ENCODE peak calls at places on chromosomes 2 and 18, in nine cellular contexts. Z is CD8-positive, alpha-beta T cell; D is endodermal cell; R is tibial artery; U is cardiac muscle cell; H is IMR-90; C is upper lobe of right lung; P is right atrium auricular region; J is GM23338. T is an unnamed sample.

GRCh38 chr18:57107141-57107832 is 39.6 kb upstream of the BOD1L2 start:
- DNase-seq in H (peak), P (no peak), D (no peak), Z (no peak), J (peak), C (no peak), R (no peak), U (peak), T (no peak)

GRCh38 chr18:58527116-58528010 is 101.5 kb downstream of the ALPK2 start:
- DNase-seq in P (no peak), D (no peak), Z (no peak), U (peak), R (no peak), J (no peak), H (peak), C (no peak), T (no peak)

GRCh38 chr2:63814114-63814513 is 27.6 kb upstream of the UGP2 start:
- DNase-seq in Z (no peak), J (no peak), R (no peak), P (no peak), C (no peak), D (no peak), U (no peak), H (peak), T (no peak)

GRCh38 chr18:50051288-50051687 is 143.7 kb downstream of the MYO5B start:
- DNase-seq in C (no peak), U (peak), P (no peak), H (no peak), J (peak), Z (no peak), D (peak), R (no peak), T (no peak)

GRCh38 chr18:7926526-7926925 is 359.4 kb downstream of the PTPRM start:
- DNase-seq in Z (no peak), D (peak), R (no peak), H (no peak), U (no peak), P (no peak), C (no peak), J (peak), T (no peak)

GRCh38 chr2:28661589-28662001 is 90.0 kb upstream of the PPP1CB start:
- DNase-seq in H (peak), D (no peak), P (peak), C (no peak), J (no peak), R (peak), Z (no peak), U (peak), T (peak)

GRCh38 chr18:69689081-69689759 is 258.5 kb downstream of the CD226 start:
- DNase-seq in C (no peak), R (no peak), J (no peak), Z (no peak), U (peak), D (no peak), P (no peak), H (peak), T (no peak)

GRCh38 chr18:59461171-59461570 is 102.1 kb upstream of the LMAN1 start:
- DNase-seq in R (no peak), Z (no peak), P (no peak), C (no peak), H (no peak), D (no peak), U (no peak), J (no peak), T (no peak)

GRCh38 chr2:10839813-10840212 is 27.2 kb upstream of the PDIA6 start:
- DNase-seq in R (no peak), C (no peak), J (peak), P (no peak), U (peak), Z (no peak), H (peak), D (peak), T (no peak)

GRCh38 chr18:23095463-23095862 is 39.8 kb upstream of the CABLES1 start:
- DNase-seq in J (no peak), Z (no peak), R (no peak), U (no peak), D (no peak), P (no peak), H (no peak), C (no peak), T (no peak)

GRCh38 chr2:120229341-120229740 is 6.1 kb upstream of the TMEM185B start:
- DNase-seq in C (no peak), H (no peak), P (no peak), D (no peak), R (peak), U (no peak), Z (no peak), J (no peak), T (no peak)

GRCh38 chr2:118232391-118233255 is 144.4 kb downstream of the INSIG2 start:
- DNase-seq in Z (no peak), U (no peak), D (no peak), P (no peak), C (no peak), J (no peak), H (no peak), R (no peak), T (no peak)

GRCh38 chr18:40382191-40382590 is 1572.8 kb upstream of the PIK3C3 start:
- DNase-seq in J (no peak), D (no peak), H (no peak), C (no peak), U (no peak), Z (no peak), P (no peak), R (no peak), T (no peak)

GRCh38 chr18:8711736-8712135 is 6.4 kb downstream of the MTCL1 start:
- DNase-seq in R (no peak), J (no peak), H (no peak), D (no peak), Z (no peak), U (no peak), P (no peak), C (no peak), T (no peak)

GRCh38 chr2:86035883-86036789 is 69.5 kb downstream of the POLR1A start:
- DNase-seq in D (no peak), H (peak), J (peak), Z (peak), P (peak), C (peak), U (peak), R (peak), T (peak)

GRCh38 chr18:59650266-59650820 is 46.9 kb downstream of the CCBE1 start:
- DNase-seq in P (peak), U (no peak), Z (no peak), D (no peak), C (no peak), J (no peak), R (no peak), H (peak), T (no peak)

GRCh38 chr2:170500104-170500503 is 215.0 kb upstream of the SP5 start:
- DNase-seq in J (no peak), Z (no peak), U (no peak), C (no peak), H (no peak), R (no peak), P (no peak), D (no peak), T (no peak)

GRCh38 chr18:68494802-68495560 is 219.9 kb downstream of the TMX3 start:
- DNase-seq in H (peak), U (peak), D (no peak), J (peak), P (no peak), R (no peak), Z (no peak), C (no peak), T (no peak)

GRCh38 chr2:64952896-64953482 is 36.2 kb upstream of the SLC1A4 start:
- DNase-seq in P (no peak), H (peak), D (no peak), U (peak), R (no peak), C (no peak), Z (no peak), J (no peak), T (no peak)

GRCh38 chr2:118672571-118673158 is 174.8 kb downstream of the EN1 start:
- DNase-seq in R (no peak), J (no peak), D (no peak), H (no peak), C (no peak), P (no peak), Z (no peak), U (peak), T (no peak)

GRCh38 chr18:10318686-10318960 is 135.8 kb upstream of the APCDD1 start:
- DNase-seq in U (peak), D (no peak), J (peak), P (no peak), Z (no peak), C (no peak), H (peak), R (no peak), T (no peak)

GRCh38 chr2:130728007-130728454 is 839 bp upstream of the GPR148 start:
- DNase-seq in C (no peak), D (no peak), U (peak), P (no peak), Z (peak), J (peak), R (no peak), H (no peak), T (no peak)

GRCh38 chr2:190069936-190070696 is 7.6 kb upstream of the MSTN start:
- DNase-seq in D (no peak), Z (peak), P (no peak), J (peak), U (peak), C (no peak), R (no peak), H (peak), T (peak)

GRCh38 chr2:118013221-118013723 is 598 bp downstream of the CCDC93 start:
- DNase-seq in R (peak), H (no peak), U (no peak), D (peak), Z (peak), J (peak), C (peak), P (no peak), T (no peak)

GRCh38 chr2:224160917-224161316 is 121.8 kb upstream of the SERPINE2 start:
- DNase-seq in R (no peak), Z (no peak), C (no peak), P (peak), D (no peak), J (no peak), H (peak), U (peak), T (no peak)

GRCh38 chr2:26008851-26009566 is 24.9 kb upstream of the RAB10 start:
- DNase-seq in J (no peak), H (peak), U (peak), P (peak), D (no peak), R (peak), Z (no peak), C (peak), T (peak)

GRCh38 chr2:117058366-117058765 is 756.1 kb upstream of the DDX18 start:
- DNase-seq in J (no peak), D (no peak), Z (no peak), R (no peak), P (no peak), U (no peak), H (no peak), C (no peak), T (no peak)

GRCh38 chr18:79738565-79739439 is 58.9 kb upstream of the KCNG2 start:
- DNase-seq in Z (no peak), D (no peak), C (peak), U (peak), J (no peak), H (no peak), R (peak), P (no peak), T (no peak)

GRCh38 chr2:8204691-8205090 is 477.2 kb upstream of the ID2 start:
- DNase-seq in R (no peak), U (no peak), C (no peak), P (no peak), H (no peak), Z (no peak), D (no peak), J (no peak), T (no peak)

GRCh38 chr18:45755936-45756335 is 32.0 kb downstream of the SLC14A1 start:
- DNase-seq in J (no peak), H (peak), P (peak), C (no peak), U (peak), D (no peak), R (peak), Z (no peak), T (peak)

GRCh38 chr2:161223139-161223732 is 63.0 kb downstream of the TANK start:
- DNase-seq in Z (peak), C (no peak), U (peak), P (no peak), D (no peak), H (peak), J (peak), R (no peak), T (no peak)

GRCh38 chr18:13406049-13406615 is 187.6 kb downstream of the LDLRAD4 start:
- DNase-seq in H (no peak), D (no peak), J (no peak), P (no peak), U (no peak), C (no peak), Z (no peak), R (no peak), T (no peak)

GRCh38 chr2:235268535-235268934 is 225.3 kb upstream of the AGAP1 start:
- DNase-seq in H (peak), Z (no peak), C (no peak), R (no peak), D (no peak), P (no peak), U (peak), J (peak), T (no peak)

GRCh38 chr2:37343537-37344434 is 644 bp upstream of the QPCT start:
- DNase-seq in R (no peak), J (peak), C (no peak), H (peak), U (peak), D (peak), P (no peak), Z (no peak), T (peak)
- H3K4me3 ChIP-seq in R (peak), J (peak), C (peak), H (peak), U (no peak), D (peak), P (peak), Z (no peak), T (peak)

GRCh38 chr2:45345331-45346305 is 265.4 kb downstream of the SRBD1 start:
- DNase-seq in P (no peak), C (no peak), Z (no peak), U (no peak), D (peak), J (peak), H (no peak), R (no peak), T (no peak)
- TF ChIP-seq CTCF in P (no peak), C (no peak), Z (no peak), U (no peak), D (peak), J (peak), H (no peak), R (no peak), T (no peak)

GRCh38 chr2:181657379-181657778 is 474 bp upstream of the CERKL start:
- DNase-seq in D (peak), U (no peak), Z (no peak), R (no peak), H (no peak), J (peak), P (no peak), C (no peak), T (no peak)
- H3K4me3 ChIP-seq in D (peak), U (peak), Z (peak), R (peak), H (peak), J (peak), P (no peak), C (peak), T (peak)

DNA sequence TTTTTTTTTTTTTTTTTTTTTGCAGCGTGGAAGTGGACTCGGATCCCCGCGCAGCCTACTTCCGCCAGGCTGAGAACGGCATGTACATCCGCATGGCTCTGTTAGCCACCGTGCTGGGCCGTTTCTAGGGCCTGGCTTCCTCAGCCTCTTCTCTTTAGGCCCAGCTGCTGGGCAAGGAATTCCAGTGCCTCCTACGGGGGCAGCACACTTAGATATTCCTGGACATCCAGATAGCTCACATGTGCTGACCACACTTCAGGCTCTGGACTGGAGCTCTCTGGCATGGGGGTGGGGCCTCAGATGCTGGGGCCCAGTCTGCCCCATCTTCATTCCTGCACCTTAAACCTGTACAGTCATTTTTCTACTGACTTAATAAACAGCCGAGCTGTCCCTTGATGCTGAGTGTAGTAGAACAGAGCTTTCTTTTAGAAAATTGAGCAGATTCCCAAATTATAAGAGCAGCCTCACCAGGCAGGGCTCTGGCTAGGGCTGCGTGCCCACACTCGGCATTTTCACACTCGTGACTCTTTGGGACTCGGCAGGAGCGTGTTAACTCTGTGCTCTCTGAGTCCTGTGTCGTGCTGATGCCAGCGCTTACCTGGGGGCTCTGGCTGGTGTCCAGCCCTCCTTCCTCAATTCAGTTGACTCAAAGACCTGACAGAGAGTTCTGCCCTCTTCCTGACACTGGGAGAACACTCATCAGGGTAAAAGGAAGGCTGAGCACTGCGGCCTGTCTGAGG is 19.3 kb downstream of the SLC30A3 start:
- DNase-seq in D (no peak), C (no peak), Z (no peak), J (no peak), R (no peak), P (no peak), U (no peak), H (no peak), T (no peak)
- TF ChIP-seq CTCF in D (no peak), C (no peak), Z (no peak), J (no peak), R (no peak), P (no peak), U (no peak), H (no peak), T (no peak)

GRCh38 chr2:207334631-207335371 is 169.1 kb upstream of the KLF7 start:
- DNase-seq in P (peak), C (peak), J (peak), R (peak), U (peak), D (peak), Z (no peak), H (peak), T (peak)
- H3K4me3 ChIP-seq in P (peak), C (peak), J (peak), R (peak), U (no peak), D (peak), Z (no peak), H (peak), T (peak)

GRCh38 chr18:52992041-52992440 is 652.0 kb downstream of the DCC start:
- DNase-seq in C (no peak), Z (no peak), J (peak), H (no peak), R (no peak), D (peak), P (no peak), U (no peak), T (no peak)
- TF ChIP-seq CTCF in C (peak), Z (no peak), J (peak), H (no peak), R (no peak), D (peak), P (peak), U (no peak), T (peak)

GRCh38 chr2:180653481-180653880 is 326.9 kb upstream of the UBE2E3 start:
- DNase-seq in H (no peak), J (no peak), U (no peak), P (no peak), R (no peak), Z (no peak), C (no peak), D (no peak), T (no peak)

GRCh38 chr2:180655842-180656454 is 324.5 kb upstream of the UBE2E3 start:
- DNase-seq in J (peak), R (no peak), H (no peak), Z (no peak), P (no peak), C (no peak), U (no peak), D (no peak), T (no peak)

GRCh38 chr2:180656455-180656847 is 324.0 kb upstream of the UBE2E3 start:
- DNase-seq in H (peak), P (no peak), D (peak), C (no peak), Z (no peak), R (no peak), J (no peak), U (no peak), T (peak)

GRCh38 chr2:180657054-180657453 is 323.4 kb upstream of the UBE2E3 start:
- DNase-seq in C (no peak), R (no peak), P (no peak), Z (no peak), D (no peak), U (peak), J (no peak), H (peak), T (peak)

DNA sequence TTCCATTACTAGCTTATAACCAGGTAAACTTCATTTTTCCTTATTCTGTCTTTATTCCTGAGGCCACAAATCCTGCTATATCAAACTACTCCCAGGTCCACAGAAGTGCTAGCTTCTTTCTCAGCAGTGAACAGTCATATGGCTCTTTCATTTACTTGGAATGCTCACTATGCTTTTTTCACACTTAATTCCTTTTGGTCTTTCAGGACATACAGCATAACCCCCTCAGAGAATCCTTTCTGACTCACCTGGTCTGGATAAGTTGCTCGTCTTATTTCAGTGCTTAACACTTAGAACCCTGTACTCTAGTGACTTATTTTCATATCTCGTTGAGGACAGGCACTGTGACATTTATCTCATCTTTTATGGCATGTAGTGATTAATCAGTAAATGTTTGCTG is 325.0 kb upstream of the UBE2E3 start:
- DNase-seq in H (no peak), D (no peak), P (no peak), R (no peak), U (no peak), J (no peak), C (no peak), Z (no peak), T (no peak)
- H3K4me3 ChIP-seq in H (no peak), D (no peak), P (no peak), R (no peak), U (no peak), J (no peak), C (no peak), Z (no peak), T (no peak)

DNA sequence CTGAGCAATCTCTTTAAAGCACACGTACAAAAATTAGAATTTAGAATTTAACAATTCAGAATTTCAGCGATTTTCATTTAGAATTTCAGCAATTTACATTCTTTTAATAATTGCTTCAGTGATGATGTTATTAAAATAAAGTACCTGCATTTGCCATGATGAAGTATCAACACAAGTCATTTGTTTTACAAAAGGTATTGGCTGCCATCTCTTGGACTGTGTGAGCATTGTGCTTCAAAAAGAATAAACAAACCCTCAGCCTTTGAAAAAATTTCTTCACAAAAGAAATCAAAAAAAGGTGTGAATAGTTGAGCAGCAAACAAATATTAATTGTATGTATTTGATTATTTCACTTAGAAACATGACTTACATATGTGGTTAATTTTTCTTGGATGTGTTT is 27.1 kb upstream of the ZC3H15 start:
- DNase-seq in R (no peak), C (no peak), J (peak), U (peak), Z (no peak), H (peak), D (no peak), P (no peak), T (no peak)
- TF ChIP-seq CTCF in R (no peak), C (peak), J (peak), U (peak), Z (no peak), H (peak), D (peak), P (no peak), T (peak)

T was measured in epithelial cell of proximal tubule.